ENCODE peak calls at places on chromosomes 5 and 9, in seven cellular contexts. M is globus pallidus, X is NCI-H345, N is GM20000, K is HEK293T, Z is GM03348, Y is esophagus squamous epithelium. T is an unnamed sample.

GRCh38 chr5:130874861-130875419 is 290.1 kb downstream of the HINT1 start:
- DNase-seq in Y (no peak), M (no peak), K (no peak), X (no peak), Z (peak; percentile 72), N (no peak), T (no peak)

GRCh38 chr9:126248680-126249079 is 77.9 kb upstream of the MVB12B start:
- DNase-seq in X (no peak), Z (peak; percentile 67), N (no peak), M (no peak), K (no peak), Y (no peak), T (no peak)

GRCh38 chr5:35313296-35313695 is 83.0 kb upstream of the PRLR start:
- DNase-seq in N (no peak), K (no peak), M (no peak), Y (no peak), Z (peak; percentile 33), X (no peak), T (no peak)

GRCh38 chr5:37839441-37840035 is 303 bp downstream of the GDNF start:
- DNase-seq in N (peak; percentile 64), X (peak; percentile 37), M (peak; percentile 55), Z (peak; percentile 79), K (peak; percentile 71), Y (no peak), T (no peak)

GRCh38 chr9:131282688-131283422 is 6.5 kb upstream of the FAM78A start:
- DNase-seq in M (no peak), K (peak; percentile 48), Y (no peak), N (no peak), X (no peak), Z (peak; percentile 48), T (no peak)

GRCh38 chr5:72498284-72498683 is 8.9 kb downstream of the ZNF366 start:
- DNase-seq in Y (no peak), X (no peak), K (no peak), N (no peak), Z (peak; percentile 50), M (no peak), T (no peak)

GRCh38 chr9:121963542-121963995 is 129.5 kb downstream of the TTLL11 start:
- DNase-seq in Z (peak; percentile 27), Y (no peak), K (no peak), M (no peak), N (no peak), X (no peak), T (no peak)

GRCh38 chr9:16708638-16709435 is 161.6 kb downstream of the BNC2 start:
- DNase-seq in Y (no peak), X (no peak), K (no peak), M (no peak), N (no peak), Z (no peak), T (no peak)

GRCh38 chr5:158967566-158967965 is 132.2 kb downstream of the EBF1 start:
- DNase-seq in K (no peak), Y (no peak), Z (peak; percentile 53), N (no peak), M (no peak), X (no peak), T (no peak)

T was measured in effector memory CD4-positive, alpha-beta T cell.